ENCODE peak calls at places on chromosomes 5 and 9, in seven cellular contexts. One of them, this sample, is unnamed.

GRCh38 chr9:83526901-83527300 is 11.3 kb downstream of the FRMD3 start:
- DNase-seq in HepG2: peak
- DNase-seq in mammary epithelial cell: no peak
- DNase-seq in astrocyte of the spinal cord: no peak
- DNase-seq in AG04450: no peak
- DNase-seq in upper lobe of left lung: no peak
- DNase-seq in neural crest cell: peak
- DNase-seq in this sample: no peak

GRCh38 chr9:118222375-118222774 is 518.2 kb downstream of the TLR4 start:
- DNase-seq in HepG2: no peak
- DNase-seq in mammary epithelial cell: no peak
- DNase-seq in astrocyte of the spinal cord: no peak
- DNase-seq in AG04450: no peak
- DNase-seq in upper lobe of left lung: no peak
- DNase-seq in neural crest cell: no peak
- DNase-seq in this sample: no peak

GRCh38 chr5:135934939-135935338 is 19.8 kb downstream of the LECT2 start:
- DNase-seq in HepG2: no peak
- DNase-seq in mammary epithelial cell: no peak
- DNase-seq in astrocyte of the spinal cord: peak
- DNase-seq in AG04450: peak
- DNase-seq in upper lobe of left lung: no peak
- DNase-seq in neural crest cell: no peak
- DNase-seq in this sample: peak

GRCh38 chr5:94808497-94808896 is 190.0 kb downstream of the SLF1 start:
- DNase-seq in HepG2: no peak
- DNase-seq in mammary epithelial cell: no peak
- DNase-seq in astrocyte of the spinal cord: no peak
- DNase-seq in AG04450: no peak
- DNase-seq in upper lobe of left lung: no peak
- DNase-seq in neural crest cell: no peak
- DNase-seq in this sample: no peak

GRCh38 chr9:74331607-74332006 is 165.5 kb upstream of the RORB start:
- DNase-seq in HepG2: no peak
- DNase-seq in mammary epithelial cell: no peak
- DNase-seq in astrocyte of the spinal cord: no peak
- DNase-seq in AG04450: no peak
- DNase-seq in upper lobe of left lung: no peak
- DNase-seq in neural crest cell: no peak
- DNase-seq in this sample: no peak

GRCh38 chr5:120358949-120359348 is 105.2 kb upstream of the PRR16 start:
- DNase-seq in HepG2: no peak
- DNase-seq in mammary epithelial cell: no peak
- DNase-seq in astrocyte of the spinal cord: no peak
- DNase-seq in AG04450: no peak
- DNase-seq in upper lobe of left lung: no peak
- DNase-seq in neural crest cell: no peak
- DNase-seq in this sample: no peak

GRCh38 chr5:102863764-102864560 is 108.9 kb downstream of the PAM start:
- DNase-seq in HepG2: no peak
- DNase-seq in mammary epithelial cell: no peak
- DNase-seq in astrocyte of the spinal cord: no peak
- DNase-seq in AG04450: no peak
- DNase-seq in upper lobe of left lung: no peak
- DNase-seq in neural crest cell: no peak
- DNase-seq in this sample: peak

GRCh38 chr5:179454354-179454753 is 96.0 kb upstream of the RUFY1 start:
- DNase-seq in HepG2: no peak
- DNase-seq in mammary epithelial cell: no peak
- DNase-seq in astrocyte of the spinal cord: no peak
- DNase-seq in AG04450: no peak
- DNase-seq in upper lobe of left lung: no peak
- DNase-seq in neural crest cell: no peak
- DNase-seq in this sample: no peak

GRCh38 chr5:83714780-83715179 is 5.9 kb downstream of the HAPLN1 start:
- DNase-seq in HepG2: no peak
- DNase-seq in mammary epithelial cell: no peak
- DNase-seq in astrocyte of the spinal cord: no peak
- DNase-seq in AG04450: no peak
- DNase-seq in upper lobe of left lung: no peak
- DNase-seq in neural crest cell: no peak
- DNase-seq in this sample: no peak

GRCh38 chr9:132201139-132201538 is 39.3 kb downstream of the NTNG2 start:
- DNase-seq in HepG2: no peak
- DNase-seq in mammary epithelial cell: no peak
- DNase-seq in astrocyte of the spinal cord: no peak
- DNase-seq in AG04450: no peak
- DNase-seq in upper lobe of left lung: peak
- DNase-seq in neural crest cell: no peak
- DNase-seq in this sample: no peak

GRCh38 chr5:93069276-93069675 is 511.7 kb downstream of the NR2F1-AS1 start:
- DNase-seq in HepG2: no peak
- DNase-seq in mammary epithelial cell: no peak
- DNase-seq in astrocyte of the spinal cord: no peak
- DNase-seq in AG04450: no peak
- DNase-seq in upper lobe of left lung: no peak
- DNase-seq in neural crest cell: no peak
- DNase-seq in this sample: no peak

GRCh38 chr9:128438343-128439109 is 17.3 kb upstream of the ODF2 start:
- DNase-seq in HepG2: peak
- DNase-seq in mammary epithelial cell: peak
- DNase-seq in astrocyte of the spinal cord: peak
- DNase-seq in AG04450: peak
- DNase-seq in upper lobe of left lung: no peak
- DNase-seq in neural crest cell: peak
- DNase-seq in this sample: peak

GRCh38 chr5:65262094-65262493 is 219.6 kb downstream of the ADAMTS6 start:
- DNase-seq in HepG2: no peak
- DNase-seq in mammary epithelial cell: peak
- DNase-seq in astrocyte of the spinal cord: no peak
- DNase-seq in AG04450: no peak
- DNase-seq in upper lobe of left lung: no peak
- DNase-seq in neural crest cell: no peak
- DNase-seq in this sample: no peak

GRCh38 chr5:163758283-163758711 is 252.9 kb downstream of the MAT2B start:
- DNase-seq in HepG2: no peak
- DNase-seq in mammary epithelial cell: no peak
- DNase-seq in astrocyte of the spinal cord: peak
- DNase-seq in AG04450: no peak
- DNase-seq in upper lobe of left lung: no peak
- DNase-seq in neural crest cell: no peak
- DNase-seq in this sample: no peak

GRCh38 chr5:90562331-90562730 is 3.7 kb downstream of the ADGRV1 start:
- DNase-seq in HepG2: no peak
- DNase-seq in mammary epithelial cell: no peak
- DNase-seq in astrocyte of the spinal cord: no peak
- DNase-seq in AG04450: no peak
- DNase-seq in upper lobe of left lung: no peak
- DNase-seq in neural crest cell: no peak
- DNase-seq in this sample: no peak

GRCh38 chr5:125485003-125485641 is 738.7 kb upstream of the ZNF608 start:
- DNase-seq in HepG2: no peak
- DNase-seq in mammary epithelial cell: peak
- DNase-seq in astrocyte of the spinal cord: peak
- DNase-seq in AG04450: peak
- DNase-seq in upper lobe of left lung: no peak
- DNase-seq in neural crest cell: no peak
- DNase-seq in this sample: peak

GRCh38 chr5:14414007-14414406 is 167.6 kb upstream of the OTULINL start:
- DNase-seq in HepG2: no peak
- DNase-seq in mammary epithelial cell: no peak
- DNase-seq in astrocyte of the spinal cord: no peak
- DNase-seq in AG04450: no peak
- DNase-seq in upper lobe of left lung: peak
- DNase-seq in neural crest cell: no peak
- DNase-seq in this sample: no peak

GRCh38 chr5:61280766-61281427 is 51.2 kb upstream of the ZSWIM6 start:
- DNase-seq in HepG2: no peak
- DNase-seq in mammary epithelial cell: peak
- DNase-seq in astrocyte of the spinal cord: no peak
- DNase-seq in AG04450: no peak
- DNase-seq in upper lobe of left lung: peak
- DNase-seq in neural crest cell: no peak
- DNase-seq in this sample: no peak

GRCh38 chr9:109035684-109036423 is 22.6 kb upstream of the CTNNAL1 start:
- DNase-seq in HepG2: peak
- DNase-seq in mammary epithelial cell: peak
- DNase-seq in astrocyte of the spinal cord: peak
- DNase-seq in AG04450: peak
- DNase-seq in upper lobe of left lung: no peak
- DNase-seq in neural crest cell: no peak
- DNase-seq in this sample: peak

DNA sequence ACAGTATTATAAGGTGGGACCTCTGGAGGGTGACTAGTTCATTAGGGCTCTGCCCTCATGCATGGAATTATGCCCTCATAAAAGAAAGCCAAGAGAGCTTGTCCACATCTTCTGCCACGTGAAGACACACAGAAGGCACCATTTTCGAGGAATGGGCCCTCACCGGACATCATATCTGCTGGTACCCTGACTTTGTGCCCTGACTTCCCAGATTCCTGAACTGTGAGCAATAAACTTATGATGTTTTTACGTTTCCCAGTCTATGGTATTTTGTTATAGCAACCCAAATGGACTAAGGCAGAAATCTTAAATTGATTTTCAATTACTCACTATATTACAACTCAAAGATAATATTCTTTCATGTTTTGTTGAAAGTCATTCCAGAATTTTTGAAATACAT is 163.8 kb upstream of the PAPPA start:
- DNase-seq in HepG2: no peak
- DNase-seq in mammary epithelial cell: no peak
- DNase-seq in astrocyte of the spinal cord: no peak
- DNase-seq in AG04450: no peak
- DNase-seq in upper lobe of left lung: no peak
- DNase-seq in neural crest cell: no peak
- DNase-seq in this sample: peak
- TF ChIP-seq CTCF in HepG2: no peak
- TF ChIP-seq CTCF in mammary epithelial cell: no peak
- TF ChIP-seq CTCF in astrocyte of the spinal cord: no peak
- TF ChIP-seq CTCF in AG04450: no peak
- TF ChIP-seq CTCF in upper lobe of left lung: no peak
- TF ChIP-seq CTCF in neural crest cell: no peak
- TF ChIP-seq CTCF in this sample: no peak

DNA sequence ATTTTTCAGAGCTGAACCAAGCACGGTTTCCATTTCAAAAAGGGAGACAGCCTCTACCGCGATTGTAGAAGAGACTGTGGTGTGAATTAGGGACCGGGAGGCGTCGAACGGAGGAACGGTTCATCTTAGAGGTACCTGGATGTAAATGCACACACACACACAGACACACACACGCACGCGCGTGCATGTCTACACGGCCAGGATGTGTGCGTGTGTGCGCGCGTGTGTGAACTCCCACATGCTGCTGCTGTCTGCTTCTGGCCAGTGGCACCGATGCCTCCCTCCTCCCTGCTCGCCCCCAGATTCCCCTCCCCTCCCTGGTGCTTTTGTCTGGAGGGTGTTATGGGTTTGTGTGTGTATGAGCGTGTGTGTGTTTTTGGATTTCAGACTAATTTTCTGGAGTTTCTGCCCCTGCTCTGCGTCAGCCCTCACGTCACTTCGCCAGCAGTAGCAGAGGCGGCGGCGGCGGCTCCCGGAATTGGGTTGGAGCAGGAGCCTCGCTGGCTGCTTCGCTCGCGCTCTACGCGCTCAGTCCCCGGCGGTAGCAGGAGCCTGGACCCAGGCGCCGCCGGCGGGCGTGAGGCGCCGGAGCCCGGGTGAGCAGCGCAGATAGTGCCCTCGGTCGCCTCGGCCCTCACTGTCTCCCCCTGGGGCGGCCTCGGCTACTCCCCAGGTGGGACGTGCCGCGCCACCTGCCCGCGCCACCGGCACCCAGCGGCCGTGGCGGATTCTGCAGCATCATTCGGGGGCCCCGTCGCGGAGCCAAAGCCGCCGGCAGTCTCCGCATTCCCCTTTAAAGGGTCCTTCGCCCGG is at the start of gene NTRK2:
- DNase-seq in HepG2: no peak
- DNase-seq in mammary epithelial cell: peak
- DNase-seq in astrocyte of the spinal cord: peak
- DNase-seq in AG04450: no peak
- DNase-seq in upper lobe of left lung: peak
- DNase-seq in neural crest cell: peak
- DNase-seq in this sample: no peak
- TF ChIP-seq CTCF in HepG2: no peak
- TF ChIP-seq CTCF in mammary epithelial cell: peak
- TF ChIP-seq CTCF in astrocyte of the spinal cord: no peak
- TF ChIP-seq CTCF in AG04450: no peak
- TF ChIP-seq CTCF in upper lobe of left lung: no peak
- TF ChIP-seq CTCF in neural crest cell: peak
- TF ChIP-seq CTCF in this sample: no peak

GRCh38 chr5:167964529-167964928 is 326.9 kb upstream of the WWC1 start:
- DNase-seq in HepG2: no peak
- DNase-seq in mammary epithelial cell: no peak
- DNase-seq in astrocyte of the spinal cord: no peak
- DNase-seq in AG04450: no peak
- DNase-seq in upper lobe of left lung: no peak
- DNase-seq in neural crest cell: no peak
- DNase-seq in this sample: no peak
- TF ChIP-seq CTCF in HepG2: no peak
- TF ChIP-seq CTCF in mammary epithelial cell: peak
- TF ChIP-seq CTCF in astrocyte of the spinal cord: peak
- TF ChIP-seq CTCF in AG04450: peak
- TF ChIP-seq CTCF in upper lobe of left lung: no peak
- TF ChIP-seq CTCF in neural crest cell: peak
- TF ChIP-seq CTCF in this sample: peak

DNA sequence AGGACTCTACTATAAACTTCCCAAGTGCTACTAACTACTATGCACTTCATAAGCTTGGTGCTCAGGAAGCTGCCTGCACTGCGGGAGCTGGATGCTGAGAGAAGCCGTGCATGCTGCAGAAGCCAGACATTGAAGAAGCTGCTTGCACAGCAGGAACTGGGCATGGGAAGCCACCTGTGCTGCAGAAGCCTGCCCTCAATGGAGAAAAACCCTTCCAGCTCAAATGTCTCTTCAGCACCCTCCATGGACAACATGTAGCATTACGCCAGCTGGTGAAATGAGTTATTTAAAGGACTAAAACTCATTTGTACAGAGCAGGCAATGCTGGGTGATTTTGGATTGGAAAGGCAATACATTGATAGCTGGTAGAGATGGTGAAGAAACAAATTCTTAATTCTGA is 247.2 kb downstream of the KIF4B start:
- DNase-seq in HepG2: peak
- DNase-seq in mammary epithelial cell: no peak
- DNase-seq in astrocyte of the spinal cord: no peak
- DNase-seq in AG04450: no peak
- DNase-seq in upper lobe of left lung: no peak
- DNase-seq in neural crest cell: no peak
- DNase-seq in this sample: no peak
- TF ChIP-seq CTCF in HepG2: peak
- TF ChIP-seq CTCF in mammary epithelial cell: peak
- TF ChIP-seq CTCF in astrocyte of the spinal cord: no peak
- TF ChIP-seq CTCF in AG04450: no peak
- TF ChIP-seq CTCF in upper lobe of left lung: no peak
- TF ChIP-seq CTCF in neural crest cell: peak
- TF ChIP-seq CTCF in this sample: no peak

GRCh38 chr5:54646285-54647101 is 128.9 kb downstream of the SNX18 start:
- DNase-seq in HepG2: no peak
- DNase-seq in mammary epithelial cell: peak
- DNase-seq in astrocyte of the spinal cord: peak
- DNase-seq in AG04450: peak
- DNase-seq in upper lobe of left lung: peak
- DNase-seq in neural crest cell: no peak
- DNase-seq in this sample: peak
- TF ChIP-seq CTCF in HepG2: no peak
- TF ChIP-seq CTCF in mammary epithelial cell: no peak
- TF ChIP-seq CTCF in astrocyte of the spinal cord: no peak
- TF ChIP-seq CTCF in AG04450: no peak
- TF ChIP-seq CTCF in upper lobe of left lung: peak
- TF ChIP-seq CTCF in neural crest cell: no peak
- TF ChIP-seq CTCF in this sample: no peak